ENCODE peak calls at places on chromosome 7, in five cellular contexts. A, M, B, Q and R are unnamed samples.
A peak's percentile ranks its signal among the peaks of the same experiment; 100 is the strongest.

GRCh38 chr7:72190166-72190565 is 222.0 kb downstream of the CALN1 start:
- DNase-seq in B (no peak), A (no peak), M (no peak), Q (no peak), R (no peak)

GRCh38 chr7:14894826-14895225 is 7.7 kb downstream of the DGKB start:
- DNase-seq in M (no peak), Q (no peak), B (no peak), A (no peak), R (no peak)

GRCh38 chr7:130275826-130276291 is 9.2 kb downstream of the CPA2 start:
- DNase-seq in M (no peak), B (no peak), A (no peak), Q (no peak), R (no peak)

GRCh38 chr7:110061387-110061786 is 1029.5 kb upstream of the LRRN3 start:
- DNase-seq in B (no peak), A (no peak), Q (no peak), M (no peak), R (no peak)

GRCh38 chr7:130890176-130891020 is 156.4 kb upstream of the KLF14 start:
- DNase-seq in M (no peak), B (no peak), A (no peak), Q (no peak), R (no peak)

GRCh38 chr7:64606385-64606784 is 43.5 kb upstream of the ZNF680 start:
- DNase-seq in Q (no peak), B (no peak), M (no peak), A (no peak), R (no peak)

GRCh38 chr7:149690688-149691446 is 82.5 kb downstream of the ZNF467 start:
- DNase-seq in A (peak; percentile 97), M (no peak), B (peak; percentile 90), Q (peak; percentile 89), R (no peak)

GRCh38 chr7:50379082-50379481 is 71.1 kb downstream of the FIGNL1 start:
- DNase-seq in A (peak; percentile 92), M (no peak), B (peak; percentile 90), Q (no peak), R (no peak)

GRCh38 chr7:34320412-34320811 is 337.6 kb upstream of the NPSR1 start:
- DNase-seq in Q (no peak), M (no peak), A (no peak), B (no peak), R (no peak)

GRCh38 chr7:147088916-147089315 is 972.3 kb downstream of the CNTNAP2 start:
- DNase-seq in A (no peak), M (no peak), B (no peak), Q (no peak), R (no peak)

GRCh38 chr7:78607099-78607498 is 808.5 kb downstream of the PHTF2 start:
- DNase-seq in B (peak; percentile 46), A (peak; percentile 70), M (peak; percentile 49), Q (no peak), R (no peak)

GRCh38 chr7:74482629-74483401 is 29.1 kb downstream of the GTF2IRD1 start:
- DNase-seq in B (no peak), Q (peak; percentile 57), M (no peak), A (peak; percentile 86), R (no peak)

GRCh38 chr7:25223206-25223605 is 5.1 kb downstream of the NPVF start:
- DNase-seq in M (no peak), Q (no peak), A (no peak), B (no peak), R (no peak)

GRCh38 chr7:137674064-137674463 is 172.7 kb downstream of the DGKI start:
- DNase-seq in M (no peak), A (no peak), Q (no peak), B (no peak), R (no peak)

GRCh38 chr7:23373151-23374004 is 74.2 kb downstream of the MALSU1 start:
- DNase-seq in B (no peak), Q (no peak), M (peak; percentile 80), A (no peak), R (peak; percentile 63)

GRCh38 chr7:73881352-73882059 is 20.5 kb downstream of the TMEM270 start:
- DNase-seq in A (no peak), B (no peak), Q (no peak), M (no peak), R (no peak)

GRCh38 chr7:142898377-142899235 is 13.1 kb upstream of the TRPV6 start:
- DNase-seq in Q (no peak), B (no peak), M (no peak), A (peak; percentile 31), R (no peak)

GRCh38 chr7:143263266-143264195 is at the start of gene GSTK1:
- DNase-seq in B (peak; percentile 82), M (peak; percentile 91), Q (peak; percentile 32), A (peak; percentile 78), R (peak; percentile 88)

GRCh38 chr7:24840543-24840942 is 83.3 kb upstream of the GSDME start:
- DNase-seq in A (no peak), M (no peak), B (no peak), Q (no peak), R (no peak)

GRCh38 chr7:128215281-128215680 is 25.8 kb upstream of the LEP start:
- DNase-seq in A (no peak), M (no peak), Q (no peak), B (no peak), R (no peak)

GRCh38 chr7:112290065-112290464 is 83.6 kb downstream of the ZNF277 start:
- DNase-seq in Q (no peak), A (no peak), M (no peak), B (no peak), R (no peak)

GRCh38 chr7:13057462-13058200 is 370.2 kb downstream of the ARL4A start:
- DNase-seq in M (peak; percentile 50), Q (no peak), B (no peak), A (no peak), R (peak; percentile 41)

GRCh38 chr7:101702362-101702850 is 73.3 kb upstream of the MYL10 start:
- DNase-seq in Q (peak; percentile 23), M (no peak), A (peak; percentile 63), B (peak; percentile 73), R (no peak)

GRCh38 chr7:54985405-54986360 is 33.1 kb upstream of the EGFR start:
- DNase-seq in B (no peak), Q (peak; percentile 18), M (no peak), A (no peak), R (no peak)

GRCh38 chr7:150942591-150943452 is 35.3 kb downstream of the KCNH2 start:
- DNase-seq in B (no peak), M (no peak), A (no peak), Q (no peak), R (no peak)

GRCh38 chr7:138752568-138753518 is 45.0 kb upstream of the TMEM213 start:
- DNase-seq in A (peak; percentile 71), M (no peak), Q (peak; percentile 93), B (no peak), R (peak; percentile 96)

GRCh38 chr7:92641921-92642511 is 51.8 kb upstream of the FAM133B start:
- DNase-seq in A (no peak), Q (no peak), M (no peak), B (no peak), R (no peak)

GRCh38 chr7:100467638-100468373 is 3.7 kb upstream of the SPACDR start:
- DNase-seq in Q (no peak), A (no peak), B (no peak), M (no peak), R (no peak)

GRCh38 chr7:36227223-36227622 is 74.2 kb downstream of the EEPD1 start:
- DNase-seq in A (no peak), Q (no peak), M (no peak), B (no peak), R (no peak)

DNA sequence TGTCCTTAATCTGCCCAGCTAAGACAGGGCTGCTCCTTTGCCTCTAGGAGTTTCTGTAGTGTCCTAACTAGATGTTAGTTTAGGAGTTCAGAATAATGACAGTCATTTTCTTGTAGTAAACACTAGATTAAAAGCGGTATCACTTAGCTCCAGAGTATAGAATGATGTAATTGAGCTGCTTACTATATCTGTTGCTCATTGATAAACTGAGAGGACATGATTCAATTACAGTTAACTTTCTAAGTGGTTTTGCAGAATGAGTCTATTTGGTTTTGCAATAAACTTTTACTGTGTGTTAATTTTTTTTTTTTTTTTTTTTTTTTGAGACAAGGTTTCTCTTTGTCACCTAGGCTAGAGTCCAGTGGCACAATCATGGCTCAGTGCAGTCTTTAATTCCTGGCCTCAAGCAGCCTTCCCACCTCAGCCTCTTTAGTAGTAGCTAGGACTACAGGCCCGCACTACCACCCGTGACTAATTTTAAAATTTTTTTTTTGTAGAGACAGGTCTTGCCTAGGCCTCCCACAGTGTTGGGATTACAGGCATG is 1.8 kb downstream of the STMP1 start:
- DNase-seq in M (no peak), A (no peak), B (no peak), Q (no peak), R (no peak)
- H3K9ac ChIP-seq in M (peak overlapping the region; percentile 97), A (no peak overlapping the region), B (no peak overlapping the region), Q (peak overlapping the region; percentile 12), R (no peak overlapping the region)

GRCh38 chr7:122881324-122881723 is 4.9 kb downstream of the CADPS2 start:
- DNase-seq in B (no peak), A (no peak), Q (no peak), M (no peak), R (no peak)
- H3K79me2 ChIP-seq in B (no peaks in the 10 kb centered on the region), A (no peaks in the 10 kb centered on the region), Q (no peaks in the 10 kb centered on the region), M (no peaks in the 10 kb centered on the region), R (peaks cover 86% of the 10 kb centered on the region)

DNA sequence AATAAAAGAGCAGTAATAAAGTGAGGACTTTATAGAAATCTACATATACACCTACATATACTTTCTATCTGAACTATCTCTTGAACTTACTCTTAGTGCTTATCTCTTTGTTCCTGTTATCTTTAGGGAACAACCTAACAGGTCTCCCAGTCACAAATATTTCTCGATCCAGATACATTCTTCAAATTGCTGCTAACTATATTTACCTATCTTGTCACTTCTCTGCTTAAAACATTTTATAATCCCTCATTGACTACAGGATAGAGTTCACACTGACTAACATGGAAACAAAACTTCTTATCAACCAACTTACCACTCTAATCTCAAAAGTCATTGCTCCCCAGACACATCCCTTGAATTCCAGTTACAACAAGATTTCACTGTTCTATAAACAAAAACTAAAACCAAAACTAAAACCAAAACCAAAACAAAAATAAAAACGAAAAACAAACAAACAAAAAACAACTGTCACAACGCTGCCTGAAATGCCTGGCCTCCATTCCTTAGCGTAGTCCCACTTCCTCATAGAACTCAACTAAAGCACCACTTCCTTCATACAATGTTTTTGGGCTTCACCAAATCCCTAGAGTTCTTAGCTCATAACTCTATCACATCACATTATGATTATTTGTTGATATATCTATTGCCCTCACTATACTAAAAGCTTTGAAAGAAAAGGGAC is 134.7 kb downstream of the SEMA3D start:
- DNase-seq in A (peak; percentile 79), B (no peak), Q (no peak), M (no peak), R (no peak)
- H3K9ac ChIP-seq in A (no peak overlapping the region), B (no peak overlapping the region), Q (no peak overlapping the region), M (no peak overlapping the region), R (no peak overlapping the region)

GRCh38 chr7:2296830-2297229 is 17.4 kb downstream of the SNX8 start:
- DNase-seq in B (no peak), A (no peak), Q (no peak), M (peak; percentile 55), R (no peak)
- H3K79me2 ChIP-seq in B (peaks cover 2% of the 10 kb centered on the region), A (no peaks in the 10 kb centered on the region), Q (peaks cover 42% of the 10 kb centered on the region), M (peaks cover 5% of the 10 kb centered on the region), R (peaks cover 11% of the 10 kb centered on the region)

GRCh38 chr7:114924066-114924712 is 2.3 kb downstream of the MDFIC start:
- DNase-seq in A (no peak), Q (no peak), B (no peak), M (no peak), R (peak; percentile 50)
- H3K9ac ChIP-seq in A (no peak overlapping the region), Q (no peak overlapping the region), B (no peak overlapping the region), M (no peak overlapping the region), R (peak overlapping the region; percentile 91)

GRCh38 chr7:94513565-94513860 is 3.9 kb downstream of the CASD1 start:
- DNase-seq in M (peak; percentile 47), Q (no peak), B (no peak), A (no peak), R (no peak)
- H3K79me2 ChIP-seq in M (peaks cover 88% of the 10 kb centered on the region), Q (no peaks in the 10 kb centered on the region), B (peaks cover 8% of the 10 kb centered on the region), A (peaks cover 27% of the 10 kb centered on the region), R (peaks cover 66% of the 10 kb centered on the region)

GRCh38 chr7:41885748-41886147 is 182.9 kb upstream of the INHBA start:
- DNase-seq in B (no peak), Q (no peak), A (peak; percentile 69), M (no peak), R (no peak)
- H3K9ac ChIP-seq in B (no peak overlapping the region), Q (no peak overlapping the region), A (no peak overlapping the region), M (no peak overlapping the region), R (no peak overlapping the region)